ENCODE peak calls at places on chromosomes 6 and 20, in five cellular contexts. Q is GM06990, V is fibroblast of villous mesenchyme, R is dorsolateral prefrontal cortex, X is cardiac fibroblast. M is an unnamed sample.
A peak's percentile ranks its signal among the peaks of the same experiment; 100 is the strongest.

GRCh38 chr6:73514746-73515110 is 6.1 kb downstream of the EEF1A1 start:
- DNase-seq in V (no peak), Q (peak; percentile 27), R (no peak), X (no peak), M (no peak)

GRCh38 chr6:74100719-74101287 is 404.8 kb downstream of the CD109 start:
- DNase-seq in Q (no peak), X (peak; percentile 24), R (no peak), V (no peak), M (no peak)

GRCh38 chr6:118781897-118782296 is 112.1 kb upstream of the ASF1A start:
- DNase-seq in Q (no peak), X (no peak), V (peak; percentile 24), R (no peak), M (no peak)

GRCh38 chr20:48668451-48668946 is 159.3 kb downstream of the PREX1 start:
- DNase-seq in Q (no peak), V (peak; percentile 67), R (peak; percentile 58), X (peak; percentile 83), M (no peak)

GRCh38 chr20:32980131-32980941 is 23.9 kb downstream of the SUN5 start:
- DNase-seq in X (no peak), V (peak; percentile 6), R (peak; percentile 85), Q (no peak), M (no peak)

GRCh38 chr20:43650997-43651525 is 15.9 kb upstream of the MYBL2 start:
- DNase-seq in Q (no peak), X (no peak), R (no peak), V (no peak), M (no peak)

GRCh38 chr20:57999465-58000111 is 228.9 kb downstream of the ANKRD60 start:
- DNase-seq in Q (no peak), R (no peak), X (no peak), V (no peak), M (no peak)

GRCh38 chr6:1380625-1381396 is 8.6 kb upstream of the FOXF2 start:
- DNase-seq in X (no peak), V (no peak), R (no peak), Q (no peak), M (peak; percentile 27)

GRCh38 chr6:19181252-19181651 is 655.9 kb upstream of the ID4 start:
- DNase-seq in V (peak; percentile 4), X (no peak), R (no peak), Q (no peak), M (no peak)

GRCh38 chr6:3403244-3404154 is 53.4 kb downstream of the SLC22A23 start:
- DNase-seq in X (no peak), R (no peak), V (peak; percentile 42), Q (no peak), M (no peak)

GRCh38 chr6:132391391-132392291 is 9.6 kb downstream of the MOXD1 start:
- DNase-seq in X (peak; percentile 90), R (no peak), Q (no peak), V (peak; percentile 70), M (no peak)

GRCh38 chr6:47571488-47571887 is 93.9 kb downstream of the CD2AP start:
- DNase-seq in Q (no peak), X (no peak), R (no peak), V (no peak), M (no peak)

GRCh38 chr6:5541751-5542432 is 280.6 kb downstream of the FARS2 start:
- DNase-seq in X (peak; percentile 30), Q (no peak), R (no peak), V (no peak), M (no peak)

GRCh38 chr6:20400476-20401402 is 940 bp upstream of the E2F3 start:
- DNase-seq in R (peak; percentile 59), X (peak; percentile 54), V (peak; percentile 54), Q (no peak), M (peak; percentile 30)
- TF ChIP-seq CTCF in R (peak; percentile 28), X (peak; percentile 29), V (peak; percentile 48), Q (peak; percentile 14), M (peak; percentile 8)

GRCh38 chr20:10701607-10702006 is 27.8 kb upstream of the JAG1 start:
- DNase-seq in X (no peak), V (no peak), R (no peak), Q (no peak), M (no peak)
- TF ChIP-seq CTCF in X (no peak), V (no peak), R (no peak), Q (no peak), M (no peak)

GRCh38 chr6:34071884-34072379 is 74.0 kb downstream of the GRM4 start:
- DNase-seq in V (no peak), X (no peak), R (no peak), Q (no peak), M (no peak)

GRCh38 chr6:34068462-34069044 is 77.3 kb downstream of the GRM4 start:
- DNase-seq in X (no peak), V (no peak), R (no peak), Q (no peak), M (no peak)

GRCh38 chr6:34071111-34071883 is 74.6 kb downstream of the GRM4 start:
- DNase-seq in Q (no peak), X (no peak), V (no peak), R (no peak), M (no peak)

GRCh38 chr6:34072727-34073126 is 73.2 kb downstream of the GRM4 start:
- DNase-seq in R (no peak), X (no peak), Q (no peak), V (no peak), M (no peak)

DNA sequence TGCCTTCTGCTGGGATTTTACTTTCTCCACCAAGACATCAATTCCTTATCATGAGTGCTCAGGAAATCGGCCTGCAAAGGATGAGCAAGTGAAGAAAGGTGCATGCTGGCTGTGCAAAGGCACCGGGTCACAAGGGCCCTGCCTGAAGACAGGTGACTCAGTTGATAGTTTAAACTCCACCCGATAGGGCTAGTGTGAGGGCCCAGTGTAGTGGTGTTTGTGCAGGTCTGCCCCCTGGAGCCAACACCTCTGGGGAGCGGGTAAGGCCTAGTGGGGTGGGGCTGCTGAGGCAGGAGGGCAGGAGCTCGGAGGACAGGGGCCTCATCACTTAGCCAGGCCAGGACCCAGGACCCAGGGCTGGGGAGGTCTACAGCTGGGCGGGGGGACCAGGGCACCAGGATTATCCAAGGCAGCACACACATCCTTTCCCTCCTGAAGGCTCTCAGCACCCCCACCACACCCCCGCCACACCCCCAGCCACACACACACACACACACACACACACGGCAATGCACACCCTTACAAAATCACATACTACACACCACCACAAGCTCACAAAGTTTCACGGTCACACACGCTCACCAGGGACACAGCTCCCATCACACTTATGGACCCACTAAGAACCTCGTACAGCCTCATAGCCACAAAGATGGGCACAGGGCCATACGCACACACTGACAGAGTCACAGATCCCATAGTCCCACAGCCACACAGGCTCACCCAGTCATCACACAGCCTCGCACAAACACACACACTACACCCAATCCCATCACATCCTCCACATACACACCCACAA is 75.4 kb downstream of the GRM4 start:
- DNase-seq in R (no peak), V (no peak), Q (no peak), X (no peak), M (no peak)
- TF ChIP-seq CTCF in R (no peak), V (no peak), Q (no peak), X (no peak), M (no peak)

GRCh38 chr6:33123732-33124524 is 48.1 kb downstream of the HLA-DPB1 start:
- DNase-seq in Q (no peak), X (peak; percentile 24), V (peak; percentile 35), R (no peak), M (no peak)
- TF ChIP-seq CTCF in Q (peak; percentile 28), X (peak; percentile 53), V (peak; percentile 46), R (peak; percentile 31), M (peak; percentile 37)

DNA sequence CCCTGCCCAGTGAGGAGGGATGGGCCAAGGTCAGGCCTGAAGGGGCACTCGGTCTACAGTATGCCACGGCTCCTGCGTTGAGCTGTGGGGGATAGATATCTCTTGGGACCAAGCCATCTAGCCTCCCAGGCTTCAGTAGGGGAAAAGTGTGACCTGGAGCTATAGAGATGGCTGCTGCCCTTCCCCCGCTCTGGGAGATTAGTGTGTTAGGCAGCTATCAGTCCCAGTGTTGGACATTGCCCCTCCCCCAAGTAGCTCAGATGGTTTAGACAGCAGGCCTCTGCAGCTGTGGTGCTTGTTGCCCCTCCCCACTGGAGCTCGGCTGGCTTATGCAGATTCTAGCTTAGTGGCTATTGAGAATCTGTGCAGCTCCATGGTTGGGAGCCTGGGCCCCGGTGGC is 56.8 kb downstream of the KHDRBS2 start:
- DNase-seq in Q (no peak), V (no peak), R (no peak), X (no peak), M (no peak)
- TF ChIP-seq CTCF in Q (no peak), V (no peak), R (no peak), X (no peak), M (no peak)

DNA sequence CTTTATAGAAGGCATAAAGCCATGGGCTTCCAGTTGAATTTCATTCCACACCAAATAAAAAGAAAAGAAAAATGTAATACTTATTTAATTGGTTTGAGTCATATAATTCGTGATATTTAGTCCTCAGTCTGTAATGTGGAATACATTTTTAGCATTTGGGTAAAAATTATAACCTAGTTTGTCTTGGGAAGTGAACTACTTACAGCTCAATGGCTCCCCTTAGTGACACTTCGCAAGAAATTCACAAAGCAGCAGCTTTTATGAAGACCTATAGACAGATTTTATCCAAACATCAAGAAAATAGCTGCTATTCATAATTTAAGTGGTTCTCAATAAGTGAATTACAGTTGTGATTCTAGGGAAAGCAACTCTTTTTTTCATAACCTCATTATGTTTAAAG is 72.1 kb downstream of the RSPO3 start:
- DNase-seq in R (no peak), Q (no peak), V (peak; percentile 65), X (peak; percentile 74), M (no peak)
- TF ChIP-seq CTCF in R (peak; percentile 33), Q (peak; percentile 50), V (peak; percentile 70), X (peak; percentile 66), M (peak; percentile 46)

GRCh38 chr6:135497412-135498177 is at the start of gene AHI1:
- DNase-seq in Q (peak; percentile 91), V (peak; percentile 96), R (peak; percentile 94), X (peak; percentile 97), M (peak; percentile 92)
- TF ChIP-seq CTCF in Q (no peak), V (no peak), R (peak; percentile 15), X (no peak), M (no peak)

DNA sequence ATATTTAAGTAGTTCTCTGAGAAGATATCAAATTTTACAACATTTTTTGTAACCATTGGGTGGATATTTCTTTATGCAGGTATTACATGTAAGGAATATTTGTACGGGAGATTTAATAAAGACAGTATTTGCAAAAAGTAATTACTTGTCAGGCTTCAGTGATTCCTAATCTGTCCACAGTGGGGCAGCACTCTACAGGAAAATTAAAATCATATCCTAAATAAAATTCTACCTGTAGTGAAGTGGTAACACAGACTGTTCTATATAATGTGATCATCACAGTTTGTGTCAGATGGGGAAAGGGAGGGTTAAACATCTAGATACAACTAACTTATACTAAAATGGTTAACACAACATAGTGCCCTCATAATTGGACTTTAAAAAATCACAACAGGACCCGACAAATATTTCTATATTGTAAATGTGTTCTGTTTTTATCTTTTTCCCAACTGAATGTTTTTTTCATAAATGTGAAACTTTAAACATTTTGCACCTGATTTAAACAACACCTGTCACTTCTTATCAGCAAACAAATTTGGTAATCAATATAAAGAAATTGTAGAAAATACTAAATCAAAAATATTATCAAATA is 145.6 kb upstream of the MANEA start:
- DNase-seq in V (peak; percentile 48), Q (peak; percentile 1), X (peak; percentile 62), R (no peak), M (peak; percentile 24)
- TF ChIP-seq CTCF in V (peak; percentile 53), Q (peak; percentile 40), X (peak; percentile 66), R (peak; percentile 73), M (peak; percentile 67)